ENCODE peak calls at places on chromosome 22, in five cellular contexts. G is mesenchymal stem cell, X is H9, H is H1, P is trophoblast cell. O is an unnamed sample.
A peak's percentile ranks its signal among the peaks of the same experiment; 100 is the strongest.

GRCh38 chr22:50209893-50210292 is 9.1 kb downstream of the SELENOO start:
- DNase-seq in G (peak; percentile 67), H (peak; percentile 78), P (peak; percentile 73), X (no peak), O (no peak)

GRCh38 chr22:47407626-47408025 is 645.2 kb downstream of the TBC1D22A start:
- DNase-seq in H (no peak), X (no peak), P (no peak), G (no peak), O (no peak)

GRCh38 chr22:27074016-27074415 is 416.6 kb downstream of the MIAT start:
- DNase-seq in P (no peak), X (no peak), H (no peak), G (no peak), O (no peak)

GRCh38 chr22:29310863-29311339 is 4.5 kb downstream of the GAS2L1 start:
- DNase-seq in P (peak; percentile 96), H (peak; percentile 82), G (peak; percentile 98), X (peak; percentile 84), O (peak; percentile 81)

GRCh38 chr22:29751139-29751538 is 15.7 kb downstream of the ZMAT5 start:
- DNase-seq in H (no peak), X (no peak), G (no peak), P (no peak), O (no peak)

GRCh38 chr22:48380016-48380665 is 1447.5 kb downstream of the BRD1 start:
- DNase-seq in P (no peak), H (peak; percentile 42), X (no peak), G (no peak), O (no peak)

GRCh38 chr22:37189011-37189466 is 992 bp upstream of the C1QTNF6 start:
- DNase-seq in P (peak; percentile 93), H (no peak), X (no peak), G (peak; percentile 51), O (no peak)

GRCh38 chr22:49230194-49230577 is 597.5 kb downstream of the BRD1 start:
- DNase-seq in G (no peak), X (peak; percentile 54), H (peak; percentile 70), P (no peak), O (peak; percentile 50)

GRCh38 chr22:49561338-49561737 is 266.3 kb downstream of the BRD1 start:
- DNase-seq in G (no peak), X (no peak), P (no peak), H (no peak), O (no peak)

GRCh38 chr22:49308300-49308699 is 519.4 kb downstream of the BRD1 start:
- DNase-seq in X (peak; percentile 6), G (no peak), H (peak; percentile 17), P (no peak), O (no peak)

GRCh38 chr22:31022516-31022915 is 53.5 kb downstream of the TUG1 start:
- DNase-seq in X (no peak), P (peak; percentile 75), G (no peak), H (no peak), O (no peak)

GRCh38 chr22:47624277-47625012 is 862.0 kb downstream of the TBC1D22A start:
- DNase-seq in H (peak; percentile 38), P (no peak), X (peak; percentile 19), G (no peak), O (no peak)

GRCh38 chr22:46429327-46429853 is 93.9 kb downstream of the TRMU start:
- DNase-seq in X (no peak), P (no peak), H (no peak), G (no peak), O (no peak)

GRCh38 chr22:27711756-27712155 is 89.8 kb downstream of the MN1 start:
- DNase-seq in X (no peak), H (no peak), P (no peak), G (no peak), O (no peak)

GRCh38 chr22:49492756-49493251 is 334.9 kb downstream of the BRD1 start:
- DNase-seq in H (no peak), X (no peak), G (no peak), P (no peak), O (no peak)

GRCh38 chr22:37898441-37899181 is 7.5 kb upstream of the MICALL1 start:
- DNase-seq in H (peak; percentile 60), X (peak; percentile 89), P (peak; percentile 78), G (no peak), O (no peak)

GRCh38 chr22:50218996-50219727 is 18.4 kb downstream of the SELENOO start:
- DNase-seq in P (peak; percentile 18), H (peak; percentile 76), X (peak; percentile 77), G (peak; percentile 41), O (no peak)

GRCh38 chr22:36352775-36353507 is 34.8 kb downstream of the MYH9 start:
- DNase-seq in H (no peak), P (no peak), X (no peak), G (no peak), O (no peak)

GRCh38 chr22:32926600-32926999 is 125.1 kb downstream of the TIMP3 start:
- DNase-seq in P (peak; percentile 78), G (peak; percentile 51), X (peak; percentile 48), H (peak; percentile 54), O (no peak)

GRCh38 chr22:17847360-17848078 is 73.2 kb upstream of the BID start:
- DNase-seq in G (no peak), X (no peak), P (peak; percentile 100), H (no peak), O (no peak)

GRCh38 chr22:50348058-50348457 is 4.9 kb downstream of the PPP6R2 start:
- DNase-seq in P (no peak), X (no peak), H (no peak), G (no peak), O (no peak)

GRCh38 chr22:29292379-29292778 is 14.1 kb upstream of the GAS2L1 start:
- DNase-seq in X (no peak), G (no peak), P (no peak), H (no peak), O (no peak)

GRCh38 chr22:25736378-25737011 is 5.5 kb upstream of the MYO18B start:
- DNase-seq in P (no peak), H (no peak), X (no peak), G (no peak), O (no peak)

GRCh38 chr22:37229012-37229804 is 14.9 kb downstream of the RAC2 start:
- DNase-seq in X (no peak), G (peak; percentile 87), P (no peak), H (no peak), O (no peak)

GRCh38 chr22:37282385-37282677 is at the start of gene CYTH4:
- DNase-seq in P (peak; percentile 34), G (no peak), H (no peak), X (no peak), O (no peak)

GRCh38 chr22:33326540-33327295 is 268.5 kb upstream of the SYN3 start:
- DNase-seq in H (no peak), X (no peak), P (no peak), G (no peak), O (no peak)

GRCh38 chr22:45240137-45240809 is 421 bp downstream of the KIAA0930 start:
- DNase-seq in H (peak; percentile 65), X (no peak), P (peak; percentile 53), G (peak; percentile 43), O (no peak)

GRCh38 chr22:19480789-19481188 is 1.1 kb downstream of the CDC45 start:
- DNase-seq in X (no peak), H (no peak), G (no peak), P (no peak), O (no peak)

GRCh38 chr22:19480173-19480568 is 451 bp downstream of the CDC45 start:
- DNase-seq in H (no peak), X (no peak), P (no peak), G (no peak), O (no peak)

GRCh38 chr22:19478086-19478392 is 954 bp downstream of the UFD1 start:
- DNase-seq in G (peak; percentile 25), X (no peak), P (no peak), H (no peak), O (no peak)

GRCh38 chr22:19478466-19479357 is at the start of gene UFD1:
- DNase-seq in G (peak; percentile 93), P (peak; percentile 74), X (peak; percentile 87), H (peak; percentile 88), O (peak; percentile 81)

DNA sequence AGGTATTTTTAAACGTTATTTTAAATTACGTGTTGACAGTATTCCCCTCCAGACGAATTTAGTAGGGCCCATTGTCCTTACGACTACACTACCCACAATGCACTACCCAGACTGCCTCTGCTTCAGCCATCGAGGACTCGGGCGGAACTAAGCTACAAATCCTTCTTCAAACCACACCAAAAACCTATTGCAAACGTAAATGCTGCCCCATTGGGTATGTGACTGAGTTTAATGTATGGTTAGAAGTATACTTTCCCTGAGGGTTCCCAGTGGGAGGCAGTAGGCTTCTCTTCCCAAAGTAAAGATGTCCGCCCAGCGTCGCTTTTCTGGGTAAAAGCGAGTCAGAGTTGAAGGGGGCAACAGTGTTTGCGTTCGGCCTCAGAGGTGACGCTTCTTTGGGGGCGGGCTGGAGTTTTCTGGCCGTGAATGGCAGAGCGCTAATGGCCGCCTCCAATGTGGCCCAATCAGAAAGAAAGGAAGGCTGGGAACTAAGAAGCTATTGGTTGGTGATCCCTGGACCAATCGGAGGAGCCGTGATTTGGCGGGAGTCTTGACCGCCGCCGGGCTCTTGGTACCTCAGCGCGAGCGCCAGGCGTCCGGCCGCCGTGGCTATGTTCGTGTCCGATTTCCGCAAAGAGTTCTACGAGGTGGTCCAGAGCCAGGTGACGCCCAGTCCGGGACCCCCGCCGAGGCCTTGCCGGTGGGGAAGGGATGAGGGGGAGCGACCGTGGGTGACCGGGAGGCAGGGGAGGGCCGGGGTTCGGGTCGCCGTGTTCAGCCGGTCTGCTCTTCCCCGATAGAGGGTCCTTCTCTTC is at the start of gene CDC45:
- DNase-seq in G (peak; percentile 99), H (peak; percentile 88), P (peak; percentile 99), X (peak; percentile 98), O (peak; percentile 97)
- H2BK12ac ChIP-seq in G (no peak within 1 kb of the TSS), H (peak within 1 kb of the TSS; percentile 94), P (no peak within 1 kb of the TSS), X (peak within 1 kb of the TSS; percentile 95), O (no peak within 1 kb of the TSS)

GRCh38 chr22:42770448-42770726 is 49.7 kb upstream of the A4GALT start:
- DNase-seq in H (no peak), P (no peak), X (no peak), G (no peak), O (no peak)
- H4K91ac ChIP-seq in H (no peak overlapping the region), P (no peak overlapping the region), X (no peak overlapping the region), G (no peak overlapping the region), O (no peak overlapping the region)

GRCh38 chr22:42922374-42923177 is 65.5 kb upstream of the ARFGAP3 start:
- DNase-seq in X (no peak), G (no peak), P (no peak), H (no peak), O (no peak)
- H3K18ac ChIP-seq in X (no peak overlapping the region), G (no peak overlapping the region), P (no peak overlapping the region), H (no peak overlapping the region), O (no peak overlapping the region)

DNA sequence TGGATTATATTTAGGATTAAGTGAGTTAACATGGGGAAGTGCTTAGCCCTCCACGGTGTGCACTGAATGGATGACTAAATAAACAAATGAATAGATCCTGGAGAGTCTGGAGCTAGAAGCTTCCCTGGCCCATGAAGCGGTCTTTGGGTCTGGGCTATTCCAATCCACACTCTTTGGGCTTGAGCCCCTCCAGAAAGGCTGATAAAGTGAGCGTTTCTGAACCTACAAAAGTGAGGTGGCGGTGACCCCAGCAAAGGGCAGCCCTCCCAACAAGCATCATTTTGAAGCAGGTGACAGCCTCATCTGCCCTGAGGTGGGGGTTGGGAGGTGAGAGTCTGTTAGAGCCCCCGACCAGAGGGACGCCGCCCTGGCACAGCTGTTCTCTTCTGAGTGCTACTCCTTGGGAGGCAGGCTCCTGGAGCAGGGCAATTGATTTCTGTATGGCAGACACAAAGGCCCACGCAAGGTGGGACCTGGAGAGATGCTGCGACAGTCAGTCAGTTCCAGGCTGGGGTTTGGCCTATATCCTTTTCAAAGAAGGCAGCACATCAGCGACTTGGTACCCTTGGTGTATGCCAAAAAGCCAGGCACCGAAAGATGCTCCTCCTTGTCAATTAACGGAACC is 157.8 kb downstream of the CACNA1I start:
- DNase-seq in H (peak; percentile 26), G (no peak), P (no peak), X (no peak), O (no peak)
- H2BK12ac ChIP-seq in H (no peak overlapping the region), G (no peak overlapping the region), P (no peak overlapping the region), X (no peak overlapping the region), O (no peak overlapping the region)

O was measured in neuronal stem cell.